ENCODE peak calls at places on chromosome 9, in ten cellular contexts. W is iPS-NIHi11; I is H54; Q is HTR-8/SVneo; Y is fibroblast of mammary gland; O is NCI-H1417; S is skeletal muscle cell; U is CD4-positive, alpha-beta memory T cell; R is brain microvascular endothelial cell; P is frontal cortex. M is an unnamed sample.

GRCh38 chr9:36738318-36738975 is 165.8 kb downstream of the MELK start:
- DNase-seq in S (no peak), R (no peak), Q (peak; percentile 18), P (no peak), W (no peak), O (no peak), Y (peak; percentile 64), I (peak; percentile 63), U (no peak), M (no peak)

GRCh38 chr9:106864533-106865143 is 1.7 kb downstream of the ZNF462 start:
- DNase-seq in I (peak; percentile 34), S (no peak), R (peak; percentile 28), W (no peak), P (no peak), O (peak; percentile 85), Y (peak; percentile 52), Q (no peak), U (no peak), M (no peak)

GRCh38 chr9:111898331-111899096 is 1.9 kb downstream of the UGCG start:
- DNase-seq in O (no peak), W (no peak), Y (no peak), P (no peak), S (no peak), R (no peak), U (no peak), Q (no peak), I (no peak), M (no peak)

GRCh38 chr9:614421-614820 is 227.1 kb upstream of the DMRT1 start:
- DNase-seq in Y (no peak), U (no peak), Q (no peak), W (no peak), R (no peak), S (no peak), P (no peak), I (no peak), O (no peak), M (no peak)

GRCh38 chr9:101628173-101628572 is 33.4 kb upstream of the PPP3R2 start:
- DNase-seq in W (no peak), Q (no peak), S (no peak), R (peak; percentile 20), O (no peak), P (no peak), U (no peak), Y (peak; percentile 17), I (no peak), M (no peak)

GRCh38 chr9:109264865-109265532 is 55.9 kb downstream of the EPB41L4B start:
- DNase-seq in O (peak; percentile 58), Q (no peak), U (no peak), I (no peak), P (no peak), R (no peak), S (no peak), W (no peak), Y (no peak), M (no peak)

GRCh38 chr9:68844623-68845612 is 139.9 kb downstream of the PIP5K1B start:
- DNase-seq in U (no peak), Q (no peak), R (peak; percentile 31), I (no peak), S (no peak), W (peak; percentile 62), Y (peak; percentile 9), P (no peak), O (peak; percentile 39), M (peak; percentile 30)

GRCh38 chr9:113352411-113352810 is 3.1 kb downstream of the BSPRY start:
- DNase-seq in Y (no peak), Q (no peak), U (no peak), P (no peak), S (no peak), W (no peak), R (no peak), I (no peak), O (no peak), M (no peak)

GRCh38 chr9:116365056-116365471 is 211.5 kb downstream of the PAPPA start:
- DNase-seq in I (peak; percentile 95), U (no peak), S (peak; percentile 34), Y (peak; percentile 72), Q (peak; percentile 59), P (peak; percentile 8), W (peak; percentile 65), O (peak; percentile 24), R (peak; percentile 60), M (no peak)

GRCh38 chr9:2655411-2655901 is 33.9 kb downstream of the VLDLR start:
- DNase-seq in S (peak; percentile 86), O (no peak), U (peak; percentile 54), Q (peak; percentile 49), Y (peak; percentile 97), I (peak; percentile 71), R (peak; percentile 93), P (no peak), W (no peak), M (no peak)

GRCh38 chr9:106287108-106287631 is 575.8 kb upstream of the ZNF462 start:
- DNase-seq in O (peak; percentile 24), Q (no peak), W (no peak), I (no peak), P (no peak), S (no peak), R (no peak), Y (peak; percentile 2), U (no peak), M (no peak)

GRCh38 chr9:82553654-82554366 is 509.1 kb downstream of the RASEF start:
- DNase-seq in O (no peak), S (no peak), W (no peak), I (peak; percentile 16), Y (peak; percentile 10), U (no peak), Q (no peak), R (no peak), P (no peak), M (no peak)

GRCh38 chr9:132752877-132753592 is 82.8 kb downstream of the GTF3C4 start:
- DNase-seq in Q (no peak), U (no peak), S (no peak), W (no peak), Y (no peak), O (no peak), P (no peak), R (no peak), I (no peak), M (no peak)

GRCh38 chr9:134344068-134344820 is 18.0 kb downstream of the RXRA start:
- DNase-seq in Q (no peak), U (no peak), R (no peak), Y (peak; percentile 38), O (no peak), S (no peak), W (peak; percentile 74), I (no peak), P (no peak), M (no peak)

GRCh38 chr9:101791938-101792337 is 53.5 kb upstream of the GRIN3A start:
- DNase-seq in Y (peak; percentile 36), I (peak; percentile 15), P (no peak), R (peak; percentile 47), U (no peak), O (peak; percentile 86), W (peak; percentile 73), S (no peak), Q (peak; percentile 10), M (peak; percentile 79)

M was measured in NT2/D1.